ENCODE peak calls at places on chromosomes 13 and 19, in six cellular contexts. One of them, this sample, is unnamed.

GRCh38 chr13:50224534-50224933 is 209.3 kb downstream of the KCNRG start:
- DNase-seq in PC-9: no peak
- DNase-seq in Peyer's patch: no peak
- DNase-seq in ascending aorta: no peak
- DNase-seq in mucosa of descending colon: no peak
- DNase-seq in endodermal cell: no peak
- DNase-seq in this sample: no peak

GRCh38 chr19:3055741-3056453 is 6.4 kb downstream of the TLE5 start:
- DNase-seq in ascending aorta: no peak
- DNase-seq in Peyer's patch: no peak
- DNase-seq in mucosa of descending colon: peak; percentile 83
- DNase-seq in PC-9: peak; percentile 65
- DNase-seq in endodermal cell: peak; percentile 80
- DNase-seq in this sample: no peak

GRCh38 chr13:36712785-36713184 is 39.0 kb downstream of the SERTM1 start:
- DNase-seq in ascending aorta: no peak
- DNase-seq in Peyer's patch: no peak
- DNase-seq in PC-9: no peak
- DNase-seq in endodermal cell: no peak
- DNase-seq in mucosa of descending colon: no peak
- DNase-seq in this sample: no peak

GRCh38 chr19:10888421-10888866 is 17.1 kb downstream of the CARM1 start:
- DNase-seq in ascending aorta: no peak
- DNase-seq in endodermal cell: peak; percentile 75
- DNase-seq in PC-9: no peak
- DNase-seq in Peyer's patch: no peak
- DNase-seq in mucosa of descending colon: no peak
- DNase-seq in this sample: no peak

GRCh38 chr19:5048091-5048726 is 79.3 kb downstream of the KDM4B start:
- DNase-seq in endodermal cell: peak; percentile 95
- DNase-seq in ascending aorta: peak; percentile 13
- DNase-seq in PC-9: no peak
- DNase-seq in Peyer's patch: peak; percentile 85
- DNase-seq in mucosa of descending colon: peak; percentile 88
- DNase-seq in this sample: peak; percentile 89

GRCh38 chr19:7426986-7427385 is 61.8 kb downstream of the PEX11G start:
- DNase-seq in Peyer's patch: no peak
- DNase-seq in PC-9: no peak
- DNase-seq in endodermal cell: no peak
- DNase-seq in ascending aorta: no peak
- DNase-seq in mucosa of descending colon: no peak
- DNase-seq in this sample: no peak

GRCh38 chr13:34883381-34883780 is 58.7 kb upstream of the NBEA start:
- DNase-seq in ascending aorta: no peak
- DNase-seq in PC-9: no peak
- DNase-seq in endodermal cell: no peak
- DNase-seq in mucosa of descending colon: no peak
- DNase-seq in Peyer's patch: no peak
- DNase-seq in this sample: no peak

GRCh38 chr13:38686635-38687245 is at the start of gene FREM2:
- DNase-seq in PC-9: peak; percentile 64
- DNase-seq in endodermal cell: peak; percentile 98
- DNase-seq in mucosa of descending colon: peak; percentile 55
- DNase-seq in ascending aorta: no peak
- DNase-seq in Peyer's patch: no peak
- DNase-seq in this sample: no peak

GRCh38 chr19:49439841-49440240 is 1.5 kb downstream of the SLC17A7 start:
- DNase-seq in Peyer's patch: no peak
- DNase-seq in endodermal cell: no peak
- DNase-seq in PC-9: no peak
- DNase-seq in mucosa of descending colon: no peak
- DNase-seq in ascending aorta: no peak
- DNase-seq in this sample: no peak

GRCh38 chr13:30808600-30808999 is 73.3 kb downstream of the ALOX5AP start:
- DNase-seq in PC-9: no peak
- DNase-seq in Peyer's patch: no peak
- DNase-seq in ascending aorta: no peak
- DNase-seq in mucosa of descending colon: no peak
- DNase-seq in endodermal cell: no peak
- DNase-seq in this sample: no peak

GRCh38 chr13:75691183-75691582 is 55.1 kb downstream of the LMO7 start:
- DNase-seq in mucosa of descending colon: no peak
- DNase-seq in PC-9: peak; percentile 92
- DNase-seq in endodermal cell: no peak
- DNase-seq in ascending aorta: no peak
- DNase-seq in Peyer's patch: no peak
- DNase-seq in this sample: no peak

GRCh38 chr13:51041710-51042109 is 69.4 kb downstream of the C13orf42 start:
- DNase-seq in Peyer's patch: no peak
- DNase-seq in endodermal cell: peak; percentile 6
- DNase-seq in ascending aorta: no peak
- DNase-seq in mucosa of descending colon: no peak
- DNase-seq in PC-9: no peak
- DNase-seq in this sample: no peak

DNA sequence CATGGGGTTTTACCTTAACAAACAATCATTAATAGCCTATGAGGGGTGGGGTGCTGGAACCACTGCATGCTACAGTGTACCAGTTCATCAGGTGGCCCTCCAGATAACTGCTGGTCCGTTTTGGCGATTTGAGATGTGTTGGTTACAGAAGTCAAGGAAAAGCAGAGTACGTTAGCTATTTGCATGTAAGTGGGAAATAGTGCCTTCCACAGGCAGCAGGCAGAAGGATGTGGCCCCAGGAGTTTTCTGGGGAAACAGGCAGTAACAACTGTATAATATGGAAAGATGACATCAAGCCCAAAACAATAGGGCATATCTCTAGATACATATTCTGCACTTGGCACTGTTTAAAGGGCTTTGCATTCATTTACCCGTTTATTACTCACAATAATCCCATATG is 245.7 kb downstream of the COL4A1 start:
- DNase-seq in PC-9: no peak
- DNase-seq in Peyer's patch: no peak
- DNase-seq in endodermal cell: no peak
- DNase-seq in ascending aorta: no peak
- DNase-seq in mucosa of descending colon: no peak
- DNase-seq in this sample: no peak
- TF ChIP-seq CTCF in PC-9: no peak
- TF ChIP-seq CTCF in Peyer's patch: no peak
- TF ChIP-seq CTCF in endodermal cell: peak; percentile 38
- TF ChIP-seq CTCF in ascending aorta: no peak
- TF ChIP-seq CTCF in mucosa of descending colon: no peak
- TF ChIP-seq CTCF in this sample: no peak

GRCh38 chr19:14471436-14472187 is 3.5 kb downstream of the PTGER1 start:
- DNase-seq in ascending aorta: no peak
- DNase-seq in PC-9: no peak
- DNase-seq in Peyer's patch: no peak
- DNase-seq in endodermal cell: no peak
- DNase-seq in mucosa of descending colon: no peak
- DNase-seq in this sample: no peak

GRCh38 chr19:14473915-14474578 is 1.1 kb downstream of the PTGER1 start:
- DNase-seq in ascending aorta: no peak
- DNase-seq in Peyer's patch: no peak
- DNase-seq in PC-9: no peak
- DNase-seq in mucosa of descending colon: no peak
- DNase-seq in endodermal cell: no peak
- DNase-seq in this sample: no peak

GRCh38 chr19:14470031-14470876 is 4.9 kb downstream of the PTGER1 start:
- DNase-seq in endodermal cell: no peak
- DNase-seq in mucosa of descending colon: no peak
- DNase-seq in Peyer's patch: no peak
- DNase-seq in ascending aorta: no peak
- DNase-seq in PC-9: no peak
- DNase-seq in this sample: no peak

GRCh38 chr19:14473073-14473790 is 1.9 kb downstream of the PTGER1 start:
- DNase-seq in ascending aorta: no peak
- DNase-seq in Peyer's patch: no peak
- DNase-seq in endodermal cell: no peak
- DNase-seq in PC-9: no peak
- DNase-seq in mucosa of descending colon: no peak
- DNase-seq in this sample: no peak

GRCh38 chr19:14472202-14472961 is 2.8 kb downstream of the PTGER1 start:
- DNase-seq in PC-9: no peak
- DNase-seq in Peyer's patch: peak; percentile 87
- DNase-seq in mucosa of descending colon: peak; percentile 76
- DNase-seq in endodermal cell: peak; percentile 95
- DNase-seq in ascending aorta: no peak
- DNase-seq in this sample: no peak
- H3K4me3 ChIP-seq in PC-9: no peak overlapping the region
- H3K4me3 ChIP-seq in Peyer's patch: peak overlapping the region; percentile 35
- H3K4me3 ChIP-seq in mucosa of descending colon: no peak overlapping the region
- H3K4me3 ChIP-seq in endodermal cell: no peak overlapping the region
- H3K4me3 ChIP-seq in ascending aorta: peak overlapping the region; percentile 27
- H3K4me3 ChIP-seq in this sample: peak overlapping the region; percentile 30

DNA sequence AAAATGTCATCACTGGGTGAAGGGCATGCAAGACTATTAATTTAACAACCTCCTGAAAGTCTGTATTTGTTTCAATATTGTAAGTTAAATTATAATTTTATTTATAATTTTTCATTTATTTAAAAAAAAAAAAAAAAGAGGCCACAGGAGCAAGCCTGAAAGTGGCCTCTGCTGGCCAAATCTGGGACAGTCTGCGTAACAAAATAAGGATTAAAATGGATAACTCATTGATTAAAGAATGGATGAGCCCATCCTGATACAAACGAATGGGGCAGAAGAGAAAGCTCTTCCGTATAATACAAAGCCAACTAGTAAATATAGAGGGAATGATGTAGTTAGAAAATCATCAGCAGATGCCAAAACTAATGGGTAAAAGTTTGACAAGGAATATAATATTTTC is 36.2 kb downstream of the SUCLA2 start:
- DNase-seq in PC-9: no peak
- DNase-seq in endodermal cell: no peak
- DNase-seq in ascending aorta: no peak
- DNase-seq in Peyer's patch: no peak
- DNase-seq in mucosa of descending colon: no peak
- DNase-seq in this sample: no peak
- TF ChIP-seq CTCF in PC-9: no peak
- TF ChIP-seq CTCF in endodermal cell: peak; percentile 48
- TF ChIP-seq CTCF in ascending aorta: no peak
- TF ChIP-seq CTCF in Peyer's patch: no peak
- TF ChIP-seq CTCF in mucosa of descending colon: no peak
- TF ChIP-seq CTCF in this sample: no peak

DNA sequence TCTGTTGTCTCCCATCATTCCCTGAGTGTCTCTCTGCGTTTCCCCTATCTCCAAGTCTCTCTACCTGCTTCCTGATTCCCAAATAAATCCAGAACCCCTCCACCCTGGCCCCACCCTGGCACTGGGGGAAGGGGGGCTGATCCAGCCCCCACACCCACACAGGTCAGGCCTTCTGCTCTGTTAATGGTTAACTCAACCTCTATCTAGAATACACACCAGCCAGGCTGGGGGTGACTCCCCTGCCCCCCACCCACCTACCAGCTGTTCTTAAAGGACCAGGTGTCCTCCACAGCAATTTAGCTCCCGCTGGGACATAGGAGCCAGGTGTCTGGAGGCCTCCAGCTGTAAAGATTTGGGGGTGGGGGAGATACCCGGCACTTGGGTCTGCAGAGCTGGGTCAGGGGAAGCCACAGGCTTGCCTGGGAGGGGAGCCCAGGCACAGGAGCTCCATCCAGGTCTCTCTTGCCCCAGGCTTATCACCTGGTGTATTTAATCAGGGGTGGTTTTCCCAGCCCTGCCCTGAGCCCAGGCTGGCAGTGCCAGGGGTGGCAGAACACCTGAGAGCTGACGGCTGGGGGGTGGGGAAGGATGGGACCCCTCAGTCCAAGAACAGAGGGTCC is 3.9 kb downstream of the IRF2BP1 start:
- DNase-seq in Peyer's patch: peak; percentile 54
- DNase-seq in endodermal cell: peak; percentile 91
- DNase-seq in mucosa of descending colon: peak; percentile 69
- DNase-seq in PC-9: no peak
- DNase-seq in ascending aorta: no peak
- DNase-seq in this sample: no peak
- H3K4me3 ChIP-seq in Peyer's patch: peak overlapping the region; percentile 81
- H3K4me3 ChIP-seq in endodermal cell: peak overlapping the region; percentile 88
- H3K4me3 ChIP-seq in mucosa of descending colon: no peak overlapping the region
- H3K4me3 ChIP-seq in PC-9: no peak overlapping the region
- H3K4me3 ChIP-seq in ascending aorta: no peak overlapping the region
- H3K4me3 ChIP-seq in this sample: peak overlapping the region; percentile 42

GRCh38 chr19:33997690-33998089 is 174.6 kb upstream of the LSM14A start:
- DNase-seq in endodermal cell: no peak
- DNase-seq in PC-9: no peak
- DNase-seq in ascending aorta: no peak
- DNase-seq in Peyer's patch: no peak
- DNase-seq in mucosa of descending colon: no peak
- DNase-seq in this sample: no peak
- TF ChIP-seq CTCF in endodermal cell: peak; percentile 41
- TF ChIP-seq CTCF in PC-9: peak; percentile 66
- TF ChIP-seq CTCF in ascending aorta: no peak
- TF ChIP-seq CTCF in Peyer's patch: peak; percentile 4
- TF ChIP-seq CTCF in mucosa of descending colon: no peak
- TF ChIP-seq CTCF in this sample: no peak

GRCh38 chr19:43784981-43785808 is 4.4 kb upstream of the KCNN4 start:
- DNase-seq in mucosa of descending colon: peak; percentile 79
- DNase-seq in ascending aorta: no peak
- DNase-seq in endodermal cell: peak; percentile 88
- DNase-seq in Peyer's patch: peak; percentile 81
- DNase-seq in PC-9: peak; percentile 91
- DNase-seq in this sample: no peak
- H3K4me3 ChIP-seq in mucosa of descending colon: no peak overlapping the region
- H3K4me3 ChIP-seq in ascending aorta: no peak overlapping the region
- H3K4me3 ChIP-seq in endodermal cell: no peak overlapping the region
- H3K4me3 ChIP-seq in Peyer's patch: no peak overlapping the region
- H3K4me3 ChIP-seq in PC-9: peak overlapping the region; percentile 16
- H3K4me3 ChIP-seq in this sample: peak overlapping the region; percentile 2

GRCh38 chr13:24076124-24076523 is 84.4 kb upstream of the SPATA13 start:
- DNase-seq in ascending aorta: no peak
- DNase-seq in PC-9: no peak
- DNase-seq in mucosa of descending colon: peak; percentile 60
- DNase-seq in Peyer's patch: peak; percentile 71
- DNase-seq in endodermal cell: no peak
- DNase-seq in this sample: no peak
- TF ChIP-seq CTCF in ascending aorta: no peak
- TF ChIP-seq CTCF in PC-9: no peak
- TF ChIP-seq CTCF in mucosa of descending colon: no peak
- TF ChIP-seq CTCF in Peyer's patch: no peak
- TF ChIP-seq CTCF in endodermal cell: no peak
- TF ChIP-seq CTCF in this sample: no peak

GRCh38 chr19:29714371-29714952 is 599 bp downstream of the C19orf12 start:
- DNase-seq in mucosa of descending colon: peak; percentile 40
- DNase-seq in endodermal cell: no peak
- DNase-seq in Peyer's patch: peak; percentile 59
- DNase-seq in PC-9: no peak
- DNase-seq in ascending aorta: no peak
- DNase-seq in this sample: no peak
- H3K4me3 ChIP-seq in mucosa of descending colon: peak overlapping the region; percentile 92
- H3K4me3 ChIP-seq in endodermal cell: peak overlapping the region; percentile 86
- H3K4me3 ChIP-seq in Peyer's patch: peak overlapping the region; percentile 81
- H3K4me3 ChIP-seq in PC-9: peak overlapping the region; percentile 92
- H3K4me3 ChIP-seq in ascending aorta: peak overlapping the region; percentile 97
- H3K4me3 ChIP-seq in this sample: peak overlapping the region; percentile 98